ENCODE peak calls at places on chromosome 19, in six cellular contexts. One of them, this sample, is unnamed.

GRCh38 chr19:1632462-1633268 is 19.8 kb downstream of the TCF3 start:
- DNase-seq in body of pancreas: no peak
- DNase-seq in AG04449: no peak
- DNase-seq in DND-41: no peak
- DNase-seq in upper lobe of right lung: no peak
- DNase-seq in fibroblast of lung: no peak
- DNase-seq in this sample: no peak

GRCh38 chr19:51091895-51092873 is 9.5 kb upstream of the KLK14 start:
- DNase-seq in DND-41: no peak
- DNase-seq in AG04449: no peak
- DNase-seq in body of pancreas: no peak
- DNase-seq in upper lobe of right lung: no peak
- DNase-seq in fibroblast of lung: no peak
- DNase-seq in this sample: no peak

GRCh38 chr19:16470911-16471811 is 609 bp downstream of the EPS15L1 start:
- DNase-seq in body of pancreas: peak
- DNase-seq in DND-41: peak
- DNase-seq in upper lobe of right lung: no peak
- DNase-seq in fibroblast of lung: peak
- DNase-seq in AG04449: no peak
- DNase-seq in this sample: peak

GRCh38 chr19:821976-822773 is 420 bp upstream of the PLPPR3 start:
- DNase-seq in body of pancreas: no peak
- DNase-seq in DND-41: no peak
- DNase-seq in AG04449: no peak
- DNase-seq in fibroblast of lung: no peak
- DNase-seq in upper lobe of right lung: no peak
- DNase-seq in this sample: no peak

GRCh38 chr19:51422053-51422448 is 4.6 kb upstream of the SIGLEC10 start:
- DNase-seq in body of pancreas: peak
- DNase-seq in upper lobe of right lung: peak
- DNase-seq in fibroblast of lung: peak
- DNase-seq in AG04449: no peak
- DNase-seq in DND-41: peak
- DNase-seq in this sample: peak

GRCh38 chr19:56367829-56368711 is 25.3 kb downstream of the ZNF582 start:
- DNase-seq in fibroblast of lung: peak
- DNase-seq in DND-41: peak
- DNase-seq in body of pancreas: peak
- DNase-seq in upper lobe of right lung: peak
- DNase-seq in AG04449: peak
- DNase-seq in this sample: peak

GRCh38 chr19:55460670-55461258 is 678 bp downstream of the ISOC2 start:
- DNase-seq in DND-41: peak
- DNase-seq in body of pancreas: peak
- DNase-seq in upper lobe of right lung: peak
- DNase-seq in fibroblast of lung: peak
- DNase-seq in AG04449: no peak
- DNase-seq in this sample: peak

GRCh38 chr19:40599331-40600085 is 1.7 kb upstream of the LTBP4 start:
- DNase-seq in AG04449: no peak
- DNase-seq in fibroblast of lung: no peak
- DNase-seq in upper lobe of right lung: no peak
- DNase-seq in DND-41: peak
- DNase-seq in body of pancreas: no peak
- DNase-seq in this sample: no peak

GRCh38 chr19:17423429-17424208 is 3.8 kb downstream of the MVB12A start:
- DNase-seq in body of pancreas: no peak
- DNase-seq in upper lobe of right lung: no peak
- DNase-seq in DND-41: no peak
- DNase-seq in fibroblast of lung: no peak
- DNase-seq in AG04449: no peak
- DNase-seq in this sample: no peak

GRCh38 chr19:17681505-17682125 is 6.5 kb downstream of the UNC13A start:
- DNase-seq in body of pancreas: no peak
- DNase-seq in fibroblast of lung: peak
- DNase-seq in DND-41: peak
- DNase-seq in AG04449: no peak
- DNase-seq in upper lobe of right lung: no peak
- DNase-seq in this sample: peak

GRCh38 chr19:33797821-33798633 is 1.4 kb downstream of the KCTD15 start:
- DNase-seq in fibroblast of lung: peak
- DNase-seq in DND-41: no peak
- DNase-seq in AG04449: no peak
- DNase-seq in upper lobe of right lung: no peak
- DNase-seq in body of pancreas: peak
- DNase-seq in this sample: no peak

GRCh38 chr19:55689366-55690108 is 14.5 kb downstream of the EPN1 start:
- DNase-seq in AG04449: no peak
- DNase-seq in body of pancreas: no peak
- DNase-seq in DND-41: no peak
- DNase-seq in fibroblast of lung: no peak
- DNase-seq in upper lobe of right lung: peak
- DNase-seq in this sample: no peak

GRCh38 chr19:13808856-13809255 is 13.6 kb downstream of the ZSWIM4 start:
- DNase-seq in fibroblast of lung: no peak
- DNase-seq in upper lobe of right lung: no peak
- DNase-seq in DND-41: no peak
- DNase-seq in body of pancreas: no peak
- DNase-seq in AG04449: no peak
- DNase-seq in this sample: no peak

GRCh38 chr19:40584007-40584406 is 7.3 kb downstream of the SHKBP1 start:
- DNase-seq in fibroblast of lung: no peak
- DNase-seq in DND-41: no peak
- DNase-seq in body of pancreas: no peak
- DNase-seq in AG04449: no peak
- DNase-seq in upper lobe of right lung: no peak
- DNase-seq in this sample: no peak

GRCh38 chr19:41998246-41999020 is 4.4 kb upstream of the ATP1A3 start:
- DNase-seq in fibroblast of lung: peak
- DNase-seq in DND-41: no peak
- DNase-seq in body of pancreas: no peak
- DNase-seq in AG04449: no peak
- DNase-seq in upper lobe of right lung: no peak
- DNase-seq in this sample: peak

GRCh38 chr19:10505583-10506229 is 2.5 kb upstream of the KEAP1 start:
- DNase-seq in fibroblast of lung: peak
- DNase-seq in DND-41: peak
- DNase-seq in body of pancreas: peak
- DNase-seq in AG04449: no peak
- DNase-seq in upper lobe of right lung: peak
- DNase-seq in this sample: peak

GRCh38 chr19:34096020-34096915 is 76.0 kb upstream of the LSM14A start:
- DNase-seq in body of pancreas: no peak
- DNase-seq in upper lobe of right lung: no peak
- DNase-seq in fibroblast of lung: peak
- DNase-seq in DND-41: no peak
- DNase-seq in AG04449: no peak
- DNase-seq in this sample: peak

GRCh38 chr19:45733160-45733810 is at the start of gene MEIOSIN:
- DNase-seq in upper lobe of right lung: no peak
- DNase-seq in body of pancreas: no peak
- DNase-seq in AG04449: no peak
- DNase-seq in DND-41: no peak
- DNase-seq in fibroblast of lung: no peak
- DNase-seq in this sample: no peak

GRCh38 chr19:1865172-1866010 is 2.0 kb upstream of the KLF16 start:
- DNase-seq in DND-41: no peak
- DNase-seq in upper lobe of right lung: no peak
- DNase-seq in fibroblast of lung: no peak
- DNase-seq in AG04449: no peak
- DNase-seq in body of pancreas: peak
- DNase-seq in this sample: no peak

GRCh38 chr19:47448360-47448727 is 23.3 kb downstream of the SLC8A2 start:
- DNase-seq in fibroblast of lung: no peak
- DNase-seq in AG04449: no peak
- DNase-seq in DND-41: no peak
- DNase-seq in body of pancreas: no peak
- DNase-seq in upper lobe of right lung: no peak
- DNase-seq in this sample: no peak
- H3K4me3 ChIP-seq in fibroblast of lung: no peak
- H3K4me3 ChIP-seq in AG04449: no peak
- H3K4me3 ChIP-seq in DND-41: no peak
- H3K4me3 ChIP-seq in body of pancreas: no peak
- H3K4me3 ChIP-seq in upper lobe of right lung: no peak
- H3K4me3 ChIP-seq in this sample: no peak

GRCh38 chr19:5170329-5170745 is 170.3 kb downstream of the PTPRS start:
- DNase-seq in DND-41: peak
- DNase-seq in AG04449: no peak
- DNase-seq in fibroblast of lung: no peak
- DNase-seq in body of pancreas: no peak
- DNase-seq in upper lobe of right lung: peak
- DNase-seq in this sample: no peak
- TF ChIP-seq CTCF in DND-41: peak
- TF ChIP-seq CTCF in AG04449: peak
- TF ChIP-seq CTCF in fibroblast of lung: peak
- TF ChIP-seq CTCF in body of pancreas: no peak
- TF ChIP-seq CTCF in upper lobe of right lung: peak
- TF ChIP-seq CTCF in this sample: peak

GRCh38 chr19:54108496-54108895 is 5.8 kb downstream of the NDUFA3 start:
- DNase-seq in fibroblast of lung: no peak
- DNase-seq in DND-41: no peak
- DNase-seq in upper lobe of right lung: no peak
- DNase-seq in AG04449: no peak
- DNase-seq in body of pancreas: no peak
- DNase-seq in this sample: no peak
- H3K4me3 ChIP-seq in fibroblast of lung: no peak
- H3K4me3 ChIP-seq in DND-41: no peak
- H3K4me3 ChIP-seq in upper lobe of right lung: no peak
- H3K4me3 ChIP-seq in AG04449: no peak
- H3K4me3 ChIP-seq in body of pancreas: no peak
- H3K4me3 ChIP-seq in this sample: no peak

GRCh38 chr19:12675940-12676339 is 5.7 kb downstream of the DHPS start:
- DNase-seq in body of pancreas: no peak
- DNase-seq in fibroblast of lung: no peak
- DNase-seq in DND-41: no peak
- DNase-seq in AG04449: no peak
- DNase-seq in upper lobe of right lung: no peak
- DNase-seq in this sample: no peak

GRCh38 chr19:12675377-12675776 is 6.3 kb downstream of the DHPS start:
- DNase-seq in AG04449: no peak
- DNase-seq in DND-41: no peak
- DNase-seq in body of pancreas: no peak
- DNase-seq in fibroblast of lung: no peak
- DNase-seq in upper lobe of right lung: no peak
- DNase-seq in this sample: no peak

GRCh38 chr19:12672744-12673143 is 6.1 kb downstream of the WDR83 start:
- DNase-seq in fibroblast of lung: no peak
- DNase-seq in upper lobe of right lung: no peak
- DNase-seq in DND-41: no peak
- DNase-seq in body of pancreas: no peak
- DNase-seq in AG04449: no peak
- DNase-seq in this sample: no peak

GRCh38 chr19:12676928-12677327 is 4.8 kb downstream of the DHPS start:
- DNase-seq in upper lobe of right lung: no peak
- DNase-seq in DND-41: no peak
- DNase-seq in body of pancreas: no peak
- DNase-seq in AG04449: no peak
- DNase-seq in fibroblast of lung: no peak
- DNase-seq in this sample: no peak

GRCh38 chr19:12676384-12676792 is 5.3 kb downstream of the DHPS start:
- DNase-seq in body of pancreas: peak
- DNase-seq in upper lobe of right lung: peak
- DNase-seq in AG04449: no peak
- DNase-seq in fibroblast of lung: peak
- DNase-seq in DND-41: peak
- DNase-seq in this sample: peak
- TF ChIP-seq CTCF in body of pancreas: peak
- TF ChIP-seq CTCF in upper lobe of right lung: peak
- TF ChIP-seq CTCF in AG04449: peak
- TF ChIP-seq CTCF in fibroblast of lung: peak
- TF ChIP-seq CTCF in DND-41: peak
- TF ChIP-seq CTCF in this sample: peak